ENCODE peak calls at places on chromosome 14, in five cellular contexts. One of them, this sample, is unnamed.
A peak's percentile ranks its signal among the peaks of the same experiment; 100 is the strongest.

GRCh38 chr14:64232095-64232830 is 61.9 kb downstream of the ESR2 start:
- DNase-seq in mesendoderm: no peak
- DNase-seq in AG09319: peak; percentile 53
- DNase-seq in DMS53: no peak
- DNase-seq in HEK293T: no peak
- DNase-seq in this sample: no peak

GRCh38 chr14:95495538-95496025 is 20.9 kb downstream of the SYNE3 start:
- DNase-seq in mesendoderm: no peak
- DNase-seq in AG09319: no peak
- DNase-seq in DMS53: no peak
- DNase-seq in HEK293T: no peak
- DNase-seq in this sample: no peak

GRCh38 chr14:82854851-82855250 is 1321.2 kb upstream of the SEL1L start:
- DNase-seq in mesendoderm: peak; percentile 48
- DNase-seq in AG09319: no peak
- DNase-seq in DMS53: no peak
- DNase-seq in HEK293T: no peak
- DNase-seq in this sample: peak; percentile 59

GRCh38 chr14:94041551-94042346 is 15.6 kb downstream of the OTUB2 start:
- DNase-seq in mesendoderm: no peak
- DNase-seq in AG09319: peak; percentile 27
- DNase-seq in DMS53: no peak
- DNase-seq in HEK293T: no peak
- DNase-seq in this sample: no peak

GRCh38 chr14:103867523-103867953 is 20.2 kb upstream of the PPP1R13B start:
- DNase-seq in mesendoderm: no peak
- DNase-seq in AG09319: no peak
- DNase-seq in DMS53: no peak
- DNase-seq in HEK293T: no peak
- DNase-seq in this sample: no peak

GRCh38 chr14:30655124-30655523 is 33.0 kb downstream of the SCFD1 start:
- DNase-seq in mesendoderm: no peak
- DNase-seq in AG09319: no peak
- DNase-seq in DMS53: peak; percentile 18
- DNase-seq in HEK293T: no peak
- DNase-seq in this sample: no peak

GRCh38 chr14:102479777-102480176 is 29.8 kb downstream of the ANKRD9 start:
- DNase-seq in mesendoderm: no peak
- DNase-seq in AG09319: no peak
- DNase-seq in DMS53: peak; percentile 65
- DNase-seq in HEK293T: no peak
- DNase-seq in this sample: no peak

GRCh38 chr14:94646481-94646880 is 34.3 kb downstream of the SERPINA3 start:
- DNase-seq in mesendoderm: peak; percentile 16
- DNase-seq in AG09319: no peak
- DNase-seq in DMS53: no peak
- DNase-seq in HEK293T: no peak
- DNase-seq in this sample: no peak

GRCh38 chr14:92993302-92993701 is 70.4 kb downstream of the CHGA start:
- DNase-seq in mesendoderm: no peak
- DNase-seq in AG09319: no peak
- DNase-seq in DMS53: no peak
- DNase-seq in HEK293T: no peak
- DNase-seq in this sample: no peak

GRCh38 chr14:89908712-89909450 is 45.6 kb downstream of the EFCAB11 start:
- DNase-seq in mesendoderm: peak; percentile 10
- DNase-seq in AG09319: no peak
- DNase-seq in DMS53: no peak
- DNase-seq in HEK293T: no peak
- DNase-seq in this sample: no peak

GRCh38 chr14:105313381-105314286 is 914 bp upstream of the PACS2 start:
- DNase-seq in mesendoderm: no peak
- DNase-seq in AG09319: no peak
- DNase-seq in DMS53: peak; percentile 48
- DNase-seq in HEK293T: no peak
- DNase-seq in this sample: no peak

GRCh38 chr14:102474934-102475333 is 34.6 kb downstream of the ANKRD9 start:
- DNase-seq in mesendoderm: no peak
- DNase-seq in AG09319: peak; percentile 7
- DNase-seq in DMS53: no peak
- DNase-seq in HEK293T: no peak
- DNase-seq in this sample: no peak

GRCh38 chr14:59419383-59419782 is 45.8 kb downstream of the GPR135 start:
- DNase-seq in mesendoderm: no peak
- DNase-seq in AG09319: no peak
- DNase-seq in DMS53: no peak
- DNase-seq in HEK293T: no peak
- DNase-seq in this sample: no peak

GRCh38 chr14:104371031-104371430 is 208.5 kb upstream of the C14orf180 start:
- DNase-seq in mesendoderm: no peak
- DNase-seq in AG09319: no peak
- DNase-seq in DMS53: no peak
- DNase-seq in HEK293T: no peak
- DNase-seq in this sample: no peak

GRCh38 chr14:26528415-26529182 is 69.2 kb downstream of the NOVA1 start:
- DNase-seq in mesendoderm: no peak
- DNase-seq in AG09319: no peak
- DNase-seq in DMS53: no peak
- DNase-seq in HEK293T: no peak
- DNase-seq in this sample: no peak

GRCh38 chr14:65333926-65334687 is 78.4 kb upstream of the FUT8 start:
- DNase-seq in mesendoderm: peak; percentile 42
- DNase-seq in AG09319: peak; percentile 59
- DNase-seq in DMS53: no peak
- DNase-seq in HEK293T: no peak
- DNase-seq in this sample: peak; percentile 71

GRCh38 chr14:43894534-43894933 is 612.5 kb downstream of the FSCB start:
- DNase-seq in mesendoderm: peak; percentile 65
- DNase-seq in AG09319: no peak
- DNase-seq in DMS53: peak; percentile 49
- DNase-seq in HEK293T: peak; percentile 25
- DNase-seq in this sample: peak; percentile 38

GRCh38 chr14:51041117-51041531 is 53.8 kb downstream of the TRIM9 start:
- DNase-seq in mesendoderm: peak; percentile 23
- DNase-seq in AG09319: no peak
- DNase-seq in DMS53: no peak
- DNase-seq in HEK293T: no peak
- DNase-seq in this sample: peak; percentile 49

GRCh38 chr14:70692210-70692609 is 50.5 kb downstream of the TTC9 start:
- DNase-seq in mesendoderm: peak; percentile 11
- DNase-seq in AG09319: no peak
- DNase-seq in DMS53: peak; percentile 2
- DNase-seq in HEK293T: no peak
- DNase-seq in this sample: no peak

GRCh38 chr14:95275507-95275906 is 44.2 kb downstream of the CLMN start:
- DNase-seq in mesendoderm: no peak
- DNase-seq in AG09319: no peak
- DNase-seq in DMS53: peak; percentile 77
- DNase-seq in HEK293T: no peak
- DNase-seq in this sample: peak; percentile 3

GRCh38 chr14:83300454-83301064 is 1766.9 kb upstream of the SEL1L start:
- DNase-seq in mesendoderm: peak; percentile 50
- DNase-seq in AG09319: no peak
- DNase-seq in DMS53: peak; percentile 67
- DNase-seq in HEK293T: peak; percentile 6
- DNase-seq in this sample: no peak

GRCh38 chr14:22976620-22977433 is 5.5 kb downstream of the AJUBA start:
- DNase-seq in mesendoderm: peak; percentile 78
- DNase-seq in AG09319: no peak
- DNase-seq in DMS53: peak; percentile 46
- DNase-seq in HEK293T: no peak
- DNase-seq in this sample: peak; percentile 67

GRCh38 chr14:41718477-41719166 is 111.9 kb downstream of the LRFN5 start:
- DNase-seq in mesendoderm: no peak
- DNase-seq in AG09319: no peak
- DNase-seq in DMS53: peak; percentile 84
- DNase-seq in HEK293T: no peak
- DNase-seq in this sample: no peak

GRCh38 chr14:35248476-35248788 is 43.8 kb upstream of the PSMA6 start:
- DNase-seq in mesendoderm: no peak
- DNase-seq in AG09319: no peak
- DNase-seq in DMS53: no peak
- DNase-seq in HEK293T: no peak
- DNase-seq in this sample: no peak

GRCh38 chr14:32230181-32230580 is 27.1 kb upstream of the RNU6-8 start:
- DNase-seq in mesendoderm: no peak
- DNase-seq in AG09319: no peak
- DNase-seq in DMS53: no peak
- DNase-seq in HEK293T: no peak
- DNase-seq in this sample: no peak

GRCh38 chr14:95609398-95609990 is 74.6 kb downstream of the GLRX5 start:
- DNase-seq in mesendoderm: peak; percentile 76
- DNase-seq in AG09319: no peak
- DNase-seq in DMS53: peak; percentile 85
- DNase-seq in HEK293T: peak; percentile 60
- DNase-seq in this sample: peak; percentile 89

GRCh38 chr14:95835331-95835730 is 41.3 kb upstream of the TUNAR start:
- DNase-seq in mesendoderm: peak; percentile 24
- DNase-seq in AG09319: no peak
- DNase-seq in DMS53: no peak
- DNase-seq in HEK293T: no peak
- DNase-seq in this sample: no peak

GRCh38 chr14:51539571-51540037 is 112.1 kb upstream of the FRMD6 start:
- DNase-seq in mesendoderm: peak; percentile 86
- DNase-seq in AG09319: no peak
- DNase-seq in DMS53: no peak
- DNase-seq in HEK293T: no peak
- DNase-seq in this sample: peak; percentile 46

GRCh38 chr14:104800600-104801283 is at the start of gene ZBTB42:
- DNase-seq in mesendoderm: peak; percentile 42
- DNase-seq in AG09319: no peak
- DNase-seq in DMS53: peak; percentile 94
- DNase-seq in HEK293T: peak; percentile 55
- DNase-seq in this sample: peak; percentile 81

GRCh38 chr14:105817971-105818711 is 291.8 kb downstream of the TMEM121 start:
- DNase-seq in mesendoderm: no peak
- DNase-seq in AG09319: no peak
- DNase-seq in DMS53: no peak
- DNase-seq in HEK293T: no peak
- DNase-seq in this sample: no peak

GRCh38 chr14:92687681-92688433 is 60.6 kb downstream of the LGMN start:
- DNase-seq in mesendoderm: peak; percentile 44
- DNase-seq in AG09319: no peak
- DNase-seq in DMS53: peak; percentile 92
- DNase-seq in HEK293T: no peak
- DNase-seq in this sample: peak; percentile 79

GRCh38 chr14:45181806-45182205 is 46.1 kb downstream of the FANCM start:
- DNase-seq in mesendoderm: no peak
- DNase-seq in AG09319: no peak
- DNase-seq in DMS53: no peak
- DNase-seq in HEK293T: no peak
- DNase-seq in this sample: no peak

GRCh38 chr14:53879022-53879686 is 77.5 kb downstream of the BMP4 start:
- DNase-seq in mesendoderm: no peak
- DNase-seq in AG09319: no peak
- DNase-seq in DMS53: no peak
- DNase-seq in HEK293T: no peak
- DNase-seq in this sample: no peak

GRCh38 chr14:100392266-100392850 is 69.2 kb downstream of the SLC25A47 start:
- DNase-seq in mesendoderm: no peak
- DNase-seq in AG09319: no peak
- DNase-seq in DMS53: no peak
- DNase-seq in HEK293T: no peak
- DNase-seq in this sample: no peak

GRCh38 chr14:23478109-23478698 is 8.7 kb downstream of the NGDN start:
- DNase-seq in mesendoderm: peak; percentile 53
- DNase-seq in AG09319: peak; percentile 40
- DNase-seq in DMS53: peak; percentile 75
- DNase-seq in HEK293T: peak; percentile 47
- DNase-seq in this sample: peak; percentile 72

This sample was measured in endodermal cell.